ENCODE peak calls at places on chromosomes 11 and 22, in eight cellular contexts. Y is uterus, L is astrocyte, W is HCT116, K is IMR-90, E is cardiac muscle cell, F is left ventricle myocardium inferior, T is psoas muscle. H is an unnamed sample. For H3K27me3, the result is how much of the 10 kb centered on the place peaks cover.

GRCh38 chr11:67410369-67410831 is 5.1 kb upstream of the CARNS1 start:
- DNase-seq in L (no peak), K (no peak), E (no peak), Y (no peak), F (no peak), T (no peak), W (no peak), H (no peak)

GRCh38 chr11:118076754-118077281 is at the start of gene TMPRSS4:
- DNase-seq in E (no peak), K (no peak), W (peak), T (peak), L (no peak), Y (no peak), F (no peak), H (no peak)

GRCh38 chr11:122293298-122294023 is 177.4 kb upstream of the BLID start:
- DNase-seq in E (peak), Y (no peak), K (peak), W (no peak), T (no peak), F (no peak), L (no peak), H (no peak)

GRCh38 chr11:62393735-62394134 is 25.1 kb upstream of the SCGB1A1 start:
- DNase-seq in T (no peak), F (no peak), K (no peak), W (no peak), E (no peak), Y (no peak), L (no peak), H (no peak)

GRCh38 chr11:131584694-131585592 is 214.5 kb downstream of the NTM start:
- DNase-seq in K (no peak), L (no peak), F (peak), E (peak), W (no peak), T (no peak), Y (no peak), H (no peak)

GRCh38 chr22:40491990-40492631 is 121.7 kb downstream of the SGSM3 start:
- DNase-seq in W (no peak), F (no peak), E (peak), Y (no peak), K (peak), T (no peak), L (peak), H (no peak)

GRCh38 chr22:39607093-39607492 is 36.5 kb downstream of the CACNA1I start:
- DNase-seq in L (no peak), W (no peak), K (no peak), Y (no peak), E (peak), F (no peak), T (no peak), H (no peak)

GRCh38 chr11:96264364-96264763 is 78.6 kb downstream of the MAML2 start:
- DNase-seq in W (no peak), Y (no peak), K (no peak), L (peak), T (no peak), E (no peak), F (no peak), H (no peak)

GRCh38 chr11:12287009-12287373 is 90.4 kb upstream of the PARVA start:
- DNase-seq in F (no peak), Y (peak), K (peak), E (peak), W (peak), T (peak), L (peak), H (peak)

GRCh38 chr11:64011371-64011770 is 24.4 kb upstream of the FLRT1 start:
- DNase-seq in K (no peak), W (no peak), L (no peak), Y (no peak), F (no peak), E (no peak), T (no peak), H (no peak)

GRCh38 chr11:118156531-118157185 is 4.0 kb upstream of the SCN4B start:
- DNase-seq in Y (no peak), L (no peak), T (no peak), W (no peak), K (no peak), E (no peak), F (no peak), H (no peak)

GRCh38 chr11:119538748-119539147 is 115.8 kb upstream of the THY1 start:
- DNase-seq in L (no peak), F (no peak), K (no peak), E (peak), W (no peak), Y (no peak), T (no peak), H (no peak)

GRCh38 chr11:45289369-45289768 is 3.2 kb upstream of the SYT13 start:
- DNase-seq in Y (no peak), E (peak), F (no peak), T (no peak), K (peak), L (peak), W (no peak), H (peak)

GRCh38 chr11:103862827-103863213 is 173.6 kb upstream of the DDI1 start:
- DNase-seq in K (no peak), L (no peak), W (no peak), T (no peak), E (no peak), F (no peak), Y (no peak), H (no peak)

GRCh38 chr11:78961186-78961782 is 386.6 kb upstream of the NARS2 start:
- DNase-seq in K (peak), W (peak), E (peak), F (no peak), Y (no peak), L (peak), T (no peak), H (no peak)
- TF ChIP-seq CTCF in K (peak), W (peak), E (peak), F (peak), Y (no peak), L (peak), T (peak), H (peak)

GRCh38 chr11:68841718-68842426 is at the start of gene CPT1A:
- DNase-seq in W (no peak), F (peak), Y (peak), T (peak), L (peak), K (peak), E (peak), H (no peak)
- H3K27me3 ChIP-seq in W (under half), F (under half), Y (under half), T (under half), L (under half), K (under half), E (half or more), H (under half)

GRCh38 chr11:17391493-17392355 is 3.3 kb upstream of the KCNJ11 start:
- DNase-seq in Y (no peak), E (no peak), T (no peak), L (no peak), W (no peak), K (no peak), F (no peak), H (no peak)
- H3K4me3 ChIP-seq in Y (no peak), E (no peak), T (no peak), L (no peak), W (no peak), K (no peak), F (no peak), H (no peak)

GRCh38 chr11:134907636-134908035 is 495.6 kb upstream of the B3GAT1 start:
- DNase-seq in T (no peak), L (no peak), F (no peak), Y (no peak), E (no peak), W (no peak), K (no peak), H (no peak)
- TF ChIP-seq CTCF in T (no peak), L (no peak), F (no peak), Y (no peak), E (no peak), W (no peak), K (no peak), H (no peak)

DNA sequence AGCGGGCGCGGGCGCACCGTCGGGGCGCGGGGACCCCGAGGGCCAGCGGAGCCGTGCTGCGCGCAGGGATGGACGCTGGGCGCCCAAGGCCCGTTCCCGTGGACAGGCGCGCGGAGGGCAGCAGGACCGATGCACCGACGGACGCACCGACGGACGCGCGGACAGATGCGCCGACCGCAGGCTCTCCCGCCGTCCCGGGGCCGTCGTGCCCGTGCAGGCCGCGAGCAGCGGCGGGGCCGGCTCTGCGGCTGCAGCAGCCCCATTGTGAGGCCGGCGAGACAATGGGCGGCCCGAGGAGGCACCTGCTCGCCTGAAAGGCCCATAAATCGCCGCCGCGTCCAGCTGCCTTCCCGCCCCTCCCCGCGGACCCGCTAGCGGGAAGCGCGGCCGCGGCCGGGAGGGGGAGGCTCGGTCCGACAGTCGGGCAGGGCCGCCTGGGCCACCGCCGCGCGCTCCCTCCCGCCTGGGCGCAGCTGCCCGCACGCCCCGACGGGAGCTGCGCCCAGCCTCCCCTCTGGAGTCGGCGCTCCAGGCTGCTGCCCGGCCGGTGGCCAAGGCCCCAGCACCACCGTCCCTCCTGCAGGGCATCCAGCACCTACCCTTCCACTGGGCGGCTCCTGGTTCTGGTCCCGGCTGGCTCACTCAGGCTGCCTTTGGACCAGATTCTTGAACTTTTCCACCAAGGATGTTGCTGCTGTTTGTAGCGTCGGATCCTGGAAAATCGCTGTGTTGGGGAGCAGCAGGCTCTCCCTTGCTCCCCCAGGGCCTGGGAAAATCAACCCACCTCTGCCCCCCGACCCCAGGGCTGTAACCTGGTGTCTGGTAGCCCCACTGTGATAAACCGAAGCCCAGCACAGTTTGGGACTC is 15.8 kb downstream of the CDKN1C start:
- DNase-seq in L (no peak), F (no peak), T (no peak), W (no peak), K (no peak), E (no peak), Y (no peak), H (no peak)
- H3K27me3 ChIP-seq in L (under half), F (half or more), T (under half), W (under half), K (half or more), E (half or more), Y (under half), H (half or more)

DNA sequence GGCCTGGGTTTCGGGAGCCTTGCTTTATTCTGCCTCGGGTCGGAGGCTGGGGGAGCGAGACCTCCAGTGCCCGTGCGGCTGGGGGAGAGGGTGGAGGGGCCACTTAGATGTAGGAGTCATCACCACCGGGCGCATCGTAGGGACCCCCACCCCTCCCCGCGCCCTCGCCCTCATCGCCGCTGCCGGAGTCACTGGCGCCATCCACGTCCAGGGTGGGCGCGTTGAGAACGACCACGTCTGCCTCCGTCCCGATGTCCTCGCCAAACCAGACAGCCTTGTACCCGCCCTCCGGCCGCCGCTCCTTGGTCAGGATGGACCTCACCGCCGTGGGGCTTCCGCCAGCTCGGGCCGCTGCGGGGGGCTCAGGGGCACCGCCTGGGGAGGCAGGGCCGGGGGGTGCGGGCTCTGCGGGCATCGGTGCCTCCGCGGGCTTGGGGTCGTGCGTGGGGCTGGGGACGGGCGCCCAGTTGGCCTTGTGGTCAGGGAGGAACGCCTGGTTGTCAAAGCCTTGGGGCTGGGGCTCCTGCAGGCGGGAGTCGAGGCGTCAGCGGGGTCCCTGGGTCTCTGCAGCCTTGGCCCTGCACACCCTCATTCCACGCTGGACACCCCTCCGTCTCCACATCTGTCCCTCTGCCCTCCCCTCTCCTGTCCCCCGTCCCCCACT is 1.6 kb upstream of the IRF7 start:
- DNase-seq in W (no peak), L (no peak), E (no peak), F (no peak), T (no peak), K (no peak), Y (peak), H (no peak)
- H3K4me3 ChIP-seq in W (no peak), L (no peak), E (no peak), F (no peak), T (no peak), K (no peak), Y (no peak), H (no peak)

GRCh38 chr11:65378208-65378927 is 4.1 kb downstream of the SLC25A45 start:
- DNase-seq in E (no peak), T (no peak), W (no peak), F (no peak), Y (no peak), K (no peak), L (no peak), H (no peak)
- TF ChIP-seq CTCF in E (no peak), T (no peak), W (peak), F (no peak), Y (no peak), K (peak), L (no peak), H (no peak)

GRCh38 chr22:50000587-50001387 is 11.8 kb downstream of the IL17REL start:
- DNase-seq in K (no peak), L (no peak), Y (no peak), F (no peak), W (no peak), T (no peak), E (no peak), H (no peak)

GRCh38 chr22:50002791-50003190 is 9.8 kb downstream of the IL17REL start:
- DNase-seq in Y (no peak), W (no peak), T (no peak), L (peak), F (no peak), K (peak), E (peak), H (no peak)

GRCh38 chr22:49999063-49999900 is 13.3 kb downstream of the IL17REL start:
- DNase-seq in L (no peak), E (no peak), W (no peak), Y (no peak), T (peak), F (no peak), K (no peak), H (no peak)

GRCh38 chr22:49999901-50000586 is 12.5 kb downstream of the IL17REL start:
- DNase-seq in E (no peak), T (peak), Y (no peak), L (no peak), F (no peak), K (no peak), W (no peak), H (no peak)

GRCh38 chr22:50001388-50002231 is 11.0 kb downstream of the IL17REL start:
- DNase-seq in E (no peak), Y (no peak), T (no peak), K (no peak), L (no peak), F (no peak), W (no peak), H (no peak)
- H3K27me3 ChIP-seq in E (under half), Y (under half), T (under half), K (under half), L (under half), F (under half), W (under half), H (under half)

GRCh38 chr22:38110863-38111852 is 674 bp upstream of the BAIAP2L2 start:
- DNase-seq in L (no peak), W (no peak), Y (no peak), K (no peak), E (no peak), F (no peak), T (no peak), H (no peak)
- H3K4me3 ChIP-seq in L (no peak), W (no peak), Y (no peak), K (no peak), E (no peak), F (no peak), T (no peak), H (no peak)